ENCODE peak calls at places on chromosomes 4 and X, in nine cellular contexts. R is kidney epithelial cell, T is right cardiac atrium, N is fibroblast of pulmonary artery, J is tibial artery, V is transverse colon, C is NB4, L is pancreas, S is prostate gland. Z is an unnamed sample.

GRCh38 chrX:1411331-1411730 is 19.4 kb upstream of the SLC25A6 start:
- DNase-seq in J (no peak), L (peak; percentile 35), C (no peak), R (no peak), N (no peak), V (no peak), S (no peak), T (no peak), Z (no peak)

GRCh38 chr4:89438102-89438831 is 130.7 kb upstream of the GPRIN3 start:
- DNase-seq in L (peak; percentile 54), S (peak; percentile 9), C (peak; percentile 65), R (no peak), J (no peak), T (peak; percentile 40), V (peak; percentile 30), N (peak; percentile 59), Z (peak; percentile 48)

GRCh38 chr4:141388483-141388882 is 167.8 kb downstream of the ZNF330 start:
- DNase-seq in C (no peak), R (no peak), N (peak; percentile 88), L (no peak), T (no peak), V (no peak), S (no peak), J (no peak), Z (no peak)

GRCh38 chr4:119238068-119238722 is 25.7 kb downstream of the USP53 start:
- DNase-seq in J (no peak), L (no peak), C (no peak), R (no peak), T (no peak), N (peak; percentile 23), S (no peak), V (no peak), Z (no peak)

GRCh38 chr4:73583661-73584060 is 36.6 kb downstream of the RASSF6 start:
- DNase-seq in T (no peak), C (no peak), R (no peak), S (peak; percentile 67), J (no peak), V (no peak), L (no peak), N (no peak), Z (no peak)

GRCh38 chr4:95167809-95168208 is 381.0 kb downstream of the UNC5C start:
- DNase-seq in R (no peak), N (peak; percentile 11), V (no peak), J (no peak), S (no peak), C (peak; percentile 24), L (no peak), T (no peak), Z (no peak)

GRCh38 chr4:47641755-47642154 is 156.7 kb downstream of the ATP10D start:
- DNase-seq in R (no peak), V (no peak), C (no peak), S (no peak), J (no peak), T (no peak), N (no peak), L (no peak), Z (no peak)

GRCh38 chrX:125205918-125206665 is 113.6 kb upstream of the TEX13C start:
- DNase-seq in T (peak; percentile 24), N (no peak), L (no peak), R (no peak), J (no peak), C (no peak), V (no peak), S (no peak), Z (no peak)

GRCh38 chr4:76687730-76688441 is 210.1 kb downstream of the SOWAHB start:
- DNase-seq in S (no peak), L (no peak), T (peak; percentile 65), C (no peak), N (no peak), J (no peak), V (no peak), R (no peak), Z (no peak)

GRCh38 chr4:10115657-10116624 is 658 bp downstream of the WDR1 start:
- DNase-seq in S (peak; percentile 70), L (peak; percentile 77), J (no peak), V (peak; percentile 87), R (no peak), T (peak; percentile 83), N (no peak), C (peak; percentile 69), Z (no peak)

GRCh38 chrX:110723844-110724243 is 71.8 kb downstream of the CHRDL1 start:
- DNase-seq in L (no peak), V (no peak), C (no peak), J (no peak), R (no peak), N (no peak), T (no peak), S (no peak), Z (no peak)

GRCh38 chrX:56813318-56813837 is 84.3 kb downstream of the NBDY start:
- DNase-seq in C (peak; percentile 86), T (no peak), S (peak; percentile 44), J (peak; percentile 47), V (no peak), R (no peak), N (peak; percentile 81), L (peak; percentile 39), Z (no peak)

GRCh38 chr4:83083925-83084475 is 30.5 kb downstream of the PLAC8 start:
- DNase-seq in N (peak; percentile 23), J (no peak), T (peak; percentile 75), L (no peak), C (peak; percentile 43), V (peak; percentile 32), R (no peak), S (no peak), Z (no peak)

GRCh38 chr4:123987408-123987807 is 590.8 kb downstream of the SPRY1 start:
- DNase-seq in J (no peak), L (no peak), S (no peak), C (no peak), R (no peak), N (no peak), V (no peak), T (no peak), Z (no peak)

GRCh38 chrX:11290673-11291072 is 2.5 kb upstream of the AMELX start:
- DNase-seq in T (no peak), N (no peak), V (no peak), S (no peak), L (no peak), R (no peak), J (no peak), C (no peak), Z (no peak)

GRCh38 chr4:6308890-6309643 is 39.4 kb downstream of the WFS1 start:
- DNase-seq in T (peak; percentile 68), L (no peak), J (no peak), N (no peak), C (no peak), S (no peak), V (no peak), R (no peak), Z (no peak)

GRCh38 chr4:1730532-1731135 is 9.3 kb downstream of the TACC3 start:
- DNase-seq in C (no peak), L (no peak), J (no peak), V (no peak), S (no peak), T (peak; percentile 25), R (no peak), N (no peak), Z (no peak)

GRCh38 chr4:152360045-152360410 is 175.9 kb downstream of the FBXW7 start:
- DNase-seq in J (no peak), S (no peak), C (peak; percentile 3), T (no peak), N (peak; percentile 38), L (no peak), V (no peak), R (no peak), Z (no peak)

DNA sequence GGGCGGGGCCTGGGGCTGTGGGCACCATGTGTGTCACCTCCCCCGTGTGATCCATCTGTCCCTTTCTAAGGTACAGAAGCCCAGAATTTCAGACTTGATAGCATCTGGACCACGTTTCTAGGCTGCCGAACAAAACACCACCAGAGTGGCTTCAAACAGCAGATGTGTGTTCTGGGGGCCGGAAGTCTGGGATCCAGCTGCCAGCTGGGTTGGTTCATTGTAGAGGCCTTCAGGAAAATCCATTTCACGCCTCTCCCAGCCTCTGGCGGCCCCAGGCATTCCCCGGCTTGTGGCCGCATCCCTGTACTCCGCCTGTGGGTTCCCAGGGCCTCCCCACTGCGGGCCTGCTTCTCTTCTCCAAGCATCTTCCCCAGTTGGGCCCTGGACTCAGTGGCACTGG is 39.6 kb upstream of the GPR78 start:
- DNase-seq in N (no peak), L (peak; percentile 28), J (no peak), R (no peak), T (no peak), C (no peak), V (no peak), S (no peak), Z (no peak)
- H3K4me3 ChIP-seq in N (no peak overlapping the region), L (no peak overlapping the region), J (no peak overlapping the region), R (no peak overlapping the region), T (no peak overlapping the region), C (no peak overlapping the region), V (no peak overlapping the region), S (no peak overlapping the region), Z (no peak overlapping the region)

GRCh38 chr4:187586892-187587291 is 408.7 kb upstream of the ZFP42 start:
- DNase-seq in T (no peak), L (no peak), C (no peak), J (no peak), N (no peak), R (no peak), V (no peak), S (no peak), Z (no peak)
- H3K4me3 ChIP-seq in T (no peak overlapping the region), L (no peak overlapping the region), C (no peak overlapping the region), J (no peak overlapping the region), N (no peak overlapping the region), R (no peak overlapping the region), V (no peak overlapping the region), S (no peak overlapping the region), Z (no peak overlapping the region)

GRCh38 chrX:48478806-48479205 is 2.8 kb downstream of the FTSJ1 start:
- DNase-seq in J (no peak), C (no peak), T (no peak), V (no peak), S (no peak), N (no peak), L (no peak), R (no peak), Z (no peak)

GRCh38 chrX:48477960-48478755 is 2.2 kb downstream of the FTSJ1 start:
- DNase-seq in C (no peak), V (no peak), T (no peak), N (no peak), R (no peak), L (no peak), S (no peak), J (no peak), Z (no peak)

GRCh38 chrX:48475295-48475694 is 704 bp upstream of the FTSJ1 start:
- DNase-seq in T (no peak), J (no peak), L (no peak), N (no peak), V (no peak), C (peak; percentile 50), S (no peak), R (no peak), Z (no peak)

GRCh38 chrX:48475774-48476577 is at the start of gene FTSJ1:
- DNase-seq in T (peak; percentile 95), N (peak; percentile 94), C (peak; percentile 92), S (peak; percentile 78), V (peak; percentile 90), L (peak; percentile 82), J (peak; percentile 89), R (peak; percentile 70), Z (no peak)

GRCh38 chrX:48476919-48477318 is 920 bp downstream of the FTSJ1 start:
- DNase-seq in S (no peak), L (no peak), J (no peak), T (no peak), N (no peak), V (no peak), R (no peak), C (no peak), Z (no peak)
- H3K4me3 ChIP-seq in S (peak overlapping the region; percentile 56), L (peak overlapping the region; percentile 59), J (peak overlapping the region; percentile 73), T (peak overlapping the region; percentile 79), N (peak overlapping the region; percentile 79), V (peak overlapping the region; percentile 70), R (peak overlapping the region; percentile 65), C (peak overlapping the region; percentile 92), Z (peak overlapping the region; percentile 83)

GRCh38 chr4:2961411-2962098 is 1.7 kb downstream of the NOP14 start:
- DNase-seq in C (peak; percentile 81), L (peak; percentile 63), N (no peak), T (peak; percentile 52), V (no peak), J (no peak), S (no peak), R (no peak), Z (no peak)
- H3K4me3 ChIP-seq in C (peak overlapping the region; percentile 76), L (peak overlapping the region; percentile 88), N (peak overlapping the region; percentile 88), T (no peak overlapping the region), V (peak overlapping the region; percentile 94), J (peak overlapping the region; percentile 80), S (no peak overlapping the region), R (peak overlapping the region; percentile 58), Z (no peak overlapping the region)

Z was measured in iPS DF 6.9.